ENCODE peak calls at places on chromosomes 6 and 20, in six cellular contexts. One of them, this sample, is unnamed.
A peak's percentile ranks its signal among the peaks of the same experiment; 100 is the strongest.

GRCh38 chr6:2216794-2217383 is 28.5 kb downstream of the GMDS start:
- DNase-seq in body of pancreas: no peak
- DNase-seq in AG09309: no peak
- DNase-seq in CD8-positive, alpha-beta T cell: no peak
- DNase-seq in CD4-positive, alpha-beta memory T cell: no peak
- DNase-seq in fibroblast of lung: no peak
- DNase-seq in this sample: no peak

GRCh38 chr6:41642090-41642959 is 4.1 kb downstream of the MDFI start:
- DNase-seq in CD4-positive, alpha-beta memory T cell: no peak
- DNase-seq in CD8-positive, alpha-beta T cell: no peak
- DNase-seq in body of pancreas: no peak
- DNase-seq in fibroblast of lung: no peak
- DNase-seq in AG09309: no peak
- DNase-seq in this sample: no peak

GRCh38 chr20:48324744-48325143 is 503.1 kb downstream of the PREX1 start:
- DNase-seq in fibroblast of lung: no peak
- DNase-seq in CD4-positive, alpha-beta memory T cell: no peak
- DNase-seq in CD8-positive, alpha-beta T cell: no peak
- DNase-seq in AG09309: no peak
- DNase-seq in body of pancreas: no peak
- DNase-seq in this sample: no peak

GRCh38 chr6:3291987-3292386 is 33.2 kb downstream of the PSMG4 start:
- DNase-seq in CD4-positive, alpha-beta memory T cell: no peak
- DNase-seq in body of pancreas: no peak
- DNase-seq in fibroblast of lung: no peak
- DNase-seq in CD8-positive, alpha-beta T cell: no peak
- DNase-seq in AG09309: no peak
- DNase-seq in this sample: no peak

GRCh38 chr20:62977613-62978558 is 25.4 kb downstream of the SLC17A9 start:
- DNase-seq in body of pancreas: peak; percentile 31
- DNase-seq in AG09309: no peak
- DNase-seq in CD8-positive, alpha-beta T cell: peak; percentile 88
- DNase-seq in fibroblast of lung: no peak
- DNase-seq in CD4-positive, alpha-beta memory T cell: peak; percentile 79
- DNase-seq in this sample: no peak

GRCh38 chr6:29702519-29703103 is 20.6 kb upstream of the HLA-F start:
- DNase-seq in fibroblast of lung: no peak
- DNase-seq in CD4-positive, alpha-beta memory T cell: no peak
- DNase-seq in AG09309: no peak
- DNase-seq in CD8-positive, alpha-beta T cell: peak; percentile 89
- DNase-seq in body of pancreas: peak; percentile 27
- DNase-seq in this sample: no peak

GRCh38 chr20:57023007-57023406 is 243.4 kb downstream of the BMP7 start:
- DNase-seq in body of pancreas: no peak
- DNase-seq in CD8-positive, alpha-beta T cell: no peak
- DNase-seq in AG09309: no peak
- DNase-seq in CD4-positive, alpha-beta memory T cell: no peak
- DNase-seq in fibroblast of lung: no peak
- DNase-seq in this sample: no peak

GRCh38 chr6:33613794-33614166 is 7.3 kb upstream of the ITPR3 start:
- DNase-seq in CD8-positive, alpha-beta T cell: no peak
- DNase-seq in AG09309: peak; percentile 64
- DNase-seq in body of pancreas: peak; percentile 19
- DNase-seq in CD4-positive, alpha-beta memory T cell: no peak
- DNase-seq in fibroblast of lung: peak; percentile 88
- DNase-seq in this sample: no peak

GRCh38 chr6:29964904-29965872 is 22.9 kb downstream of the HLA-A start:
- DNase-seq in body of pancreas: peak; percentile 95
- DNase-seq in AG09309: peak; percentile 59
- DNase-seq in CD8-positive, alpha-beta T cell: peak; percentile 77
- DNase-seq in fibroblast of lung: peak; percentile 87
- DNase-seq in CD4-positive, alpha-beta memory T cell: peak; percentile 79
- DNase-seq in this sample: peak; percentile 65

GRCh38 chr6:6634735-6635075 is 46.2 kb downstream of the LY86 start:
- DNase-seq in fibroblast of lung: no peak
- DNase-seq in CD8-positive, alpha-beta T cell: no peak
- DNase-seq in body of pancreas: no peak
- DNase-seq in CD4-positive, alpha-beta memory T cell: no peak
- DNase-seq in AG09309: no peak
- DNase-seq in this sample: no peak

GRCh38 chr6:79463721-79464120 is 73.5 kb downstream of the LCA5 start:
- DNase-seq in fibroblast of lung: peak; percentile 18
- DNase-seq in CD8-positive, alpha-beta T cell: no peak
- DNase-seq in CD4-positive, alpha-beta memory T cell: no peak
- DNase-seq in AG09309: no peak
- DNase-seq in body of pancreas: no peak
- DNase-seq in this sample: no peak

GRCh38 chr6:147950623-147950987 is 392.0 kb upstream of the SASH1 start:
- DNase-seq in CD8-positive, alpha-beta T cell: no peak
- DNase-seq in CD4-positive, alpha-beta memory T cell: no peak
- DNase-seq in fibroblast of lung: peak; percentile 52
- DNase-seq in AG09309: no peak
- DNase-seq in body of pancreas: no peak
- DNase-seq in this sample: peak; percentile 61

GRCh38 chr6:36028088-36028886 is 679 bp downstream of the MAPK14 start:
- DNase-seq in fibroblast of lung: peak; percentile 23
- DNase-seq in body of pancreas: peak; percentile 65
- DNase-seq in AG09309: no peak
- DNase-seq in CD8-positive, alpha-beta T cell: peak; percentile 43
- DNase-seq in CD4-positive, alpha-beta memory T cell: no peak
- DNase-seq in this sample: no peak

GRCh38 chr6:2980465-2980855 is 9.1 kb upstream of the SERPINB6 start:
- DNase-seq in CD4-positive, alpha-beta memory T cell: no peak
- DNase-seq in CD8-positive, alpha-beta T cell: no peak
- DNase-seq in AG09309: no peak
- DNase-seq in fibroblast of lung: no peak
- DNase-seq in body of pancreas: no peak
- DNase-seq in this sample: no peak

GRCh38 chr6:38233161-38233791 is 406.5 kb downstream of the BTBD9 start:
- DNase-seq in fibroblast of lung: peak; percentile 76
- DNase-seq in body of pancreas: no peak
- DNase-seq in CD8-positive, alpha-beta T cell: no peak
- DNase-seq in CD4-positive, alpha-beta memory T cell: no peak
- DNase-seq in AG09309: no peak
- DNase-seq in this sample: no peak

GRCh38 chr6:98486052-98486451 is 348.3 kb upstream of the POU3F2 start:
- DNase-seq in AG09309: no peak
- DNase-seq in CD4-positive, alpha-beta memory T cell: no peak
- DNase-seq in CD8-positive, alpha-beta T cell: no peak
- DNase-seq in body of pancreas: no peak
- DNase-seq in fibroblast of lung: no peak
- DNase-seq in this sample: no peak

GRCh38 chr6:19731286-19731685 is 105.9 kb upstream of the ID4 start:
- DNase-seq in body of pancreas: no peak
- DNase-seq in fibroblast of lung: peak; percentile 97
- DNase-seq in CD4-positive, alpha-beta memory T cell: no peak
- DNase-seq in AG09309: peak; percentile 91
- DNase-seq in CD8-positive, alpha-beta T cell: no peak
- DNase-seq in this sample: peak; percentile 90

GRCh38 chr6:150078788-150079187 is 9.9 kb upstream of the ULBP3 start:
- DNase-seq in CD4-positive, alpha-beta memory T cell: no peak
- DNase-seq in body of pancreas: no peak
- DNase-seq in CD8-positive, alpha-beta T cell: no peak
- DNase-seq in AG09309: no peak
- DNase-seq in fibroblast of lung: peak; percentile 60
- DNase-seq in this sample: no peak

GRCh38 chr6:110543106-110543505 is 66.7 kb upstream of the SLC22A16 start:
- DNase-seq in fibroblast of lung: no peak
- DNase-seq in CD4-positive, alpha-beta memory T cell: no peak
- DNase-seq in AG09309: no peak
- DNase-seq in body of pancreas: peak; percentile 26
- DNase-seq in CD8-positive, alpha-beta T cell: no peak
- DNase-seq in this sample: no peak

GRCh38 chr6:130872250-130873095 is 45.3 kb downstream of the SMLR1 start:
- DNase-seq in fibroblast of lung: peak; percentile 25
- DNase-seq in AG09309: no peak
- DNase-seq in CD8-positive, alpha-beta T cell: peak; percentile 76
- DNase-seq in CD4-positive, alpha-beta memory T cell: peak; percentile 54
- DNase-seq in body of pancreas: peak; percentile 79
- DNase-seq in this sample: no peak

GRCh38 chr20:64149141-64149540 is 15.1 kb upstream of the MYT1 start:
- DNase-seq in CD4-positive, alpha-beta memory T cell: no peak
- DNase-seq in AG09309: no peak
- DNase-seq in CD8-positive, alpha-beta T cell: no peak
- DNase-seq in fibroblast of lung: no peak
- DNase-seq in body of pancreas: no peak
- DNase-seq in this sample: no peak

GRCh38 chr6:50602191-50602810 is 111.0 kb upstream of the TFAP2D start:
- DNase-seq in fibroblast of lung: peak; percentile 2
- DNase-seq in body of pancreas: no peak
- DNase-seq in CD8-positive, alpha-beta T cell: no peak
- DNase-seq in CD4-positive, alpha-beta memory T cell: no peak
- DNase-seq in AG09309: no peak
- DNase-seq in this sample: peak; percentile 0

GRCh38 chr6:109925060-109925459 is 53.1 kb upstream of the GPR6 start:
- DNase-seq in body of pancreas: no peak
- DNase-seq in fibroblast of lung: peak; percentile 1
- DNase-seq in AG09309: no peak
- DNase-seq in CD4-positive, alpha-beta memory T cell: no peak
- DNase-seq in CD8-positive, alpha-beta T cell: no peak
- DNase-seq in this sample: no peak

GRCh38 chr6:52534966-52535390 is 41.9 kb downstream of the TRAM2 start:
- DNase-seq in body of pancreas: no peak
- DNase-seq in CD8-positive, alpha-beta T cell: no peak
- DNase-seq in AG09309: no peak
- DNase-seq in CD4-positive, alpha-beta memory T cell: no peak
- DNase-seq in fibroblast of lung: no peak
- DNase-seq in this sample: no peak

GRCh38 chr6:44086931-44087574 is 40.2 kb downstream of the MRPL14 start:
- DNase-seq in AG09309: no peak
- DNase-seq in body of pancreas: peak; percentile 85
- DNase-seq in CD4-positive, alpha-beta memory T cell: no peak
- DNase-seq in fibroblast of lung: no peak
- DNase-seq in CD8-positive, alpha-beta T cell: no peak
- DNase-seq in this sample: no peak

GRCh38 chr20:47127986-47128385 is 228.5 kb downstream of the ZMYND8 start:
- DNase-seq in CD8-positive, alpha-beta T cell: no peak
- DNase-seq in body of pancreas: no peak
- DNase-seq in CD4-positive, alpha-beta memory T cell: no peak
- DNase-seq in fibroblast of lung: no peak
- DNase-seq in AG09309: no peak
- DNase-seq in this sample: no peak

GRCh38 chr20:17619351-17620093 is 49.6 kb downstream of the DSTN start:
- DNase-seq in fibroblast of lung: no peak
- DNase-seq in body of pancreas: peak; percentile 26
- DNase-seq in CD4-positive, alpha-beta memory T cell: no peak
- DNase-seq in CD8-positive, alpha-beta T cell: no peak
- DNase-seq in AG09309: no peak
- DNase-seq in this sample: no peak

DNA sequence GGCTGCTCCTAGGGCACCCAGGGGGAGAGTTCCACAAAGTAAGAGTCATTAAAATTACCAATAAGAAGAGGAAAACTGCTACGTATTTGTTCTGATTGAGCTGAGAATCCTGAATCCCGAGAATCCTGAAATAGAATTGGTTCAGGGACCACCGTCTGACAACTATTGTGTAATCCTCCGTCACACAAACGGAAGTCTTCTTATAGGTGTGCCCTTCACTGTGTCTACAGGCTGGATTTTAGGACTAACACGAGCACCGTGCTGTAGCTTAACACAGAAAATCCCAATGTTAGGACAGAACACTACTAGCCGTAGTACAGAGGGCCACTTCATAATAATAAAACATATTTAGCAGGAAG is 50.6 kb upstream of the RNF182 start:
- DNase-seq in fibroblast of lung: no peak
- DNase-seq in AG09309: no peak
- DNase-seq in body of pancreas: no peak
- DNase-seq in CD4-positive, alpha-beta memory T cell: no peak
- DNase-seq in CD8-positive, alpha-beta T cell: no peak
- DNase-seq in this sample: no peak
- H3K4me3 ChIP-seq in fibroblast of lung: peak overlapping the region; percentile 46
- H3K4me3 ChIP-seq in AG09309: no peak overlapping the region
- H3K4me3 ChIP-seq in body of pancreas: no peak overlapping the region
- H3K4me3 ChIP-seq in CD4-positive, alpha-beta memory T cell: peak overlapping the region; percentile 60
- H3K4me3 ChIP-seq in CD8-positive, alpha-beta T cell: peak overlapping the region; percentile 40
- H3K4me3 ChIP-seq in this sample: peak overlapping the region; percentile 39

GRCh38 chr20:51375561-51375960 is 167.0 kb downstream of the NFATC2 start:
- DNase-seq in body of pancreas: no peak
- DNase-seq in CD4-positive, alpha-beta memory T cell: no peak
- DNase-seq in AG09309: no peak
- DNase-seq in CD8-positive, alpha-beta T cell: no peak
- DNase-seq in fibroblast of lung: no peak
- DNase-seq in this sample: no peak
- H3K4me3 ChIP-seq in body of pancreas: no peak overlapping the region
- H3K4me3 ChIP-seq in CD4-positive, alpha-beta memory T cell: no peak overlapping the region
- H3K4me3 ChIP-seq in AG09309: no peak overlapping the region
- H3K4me3 ChIP-seq in CD8-positive, alpha-beta T cell: no peak overlapping the region
- H3K4me3 ChIP-seq in fibroblast of lung: no peak overlapping the region
- H3K4me3 ChIP-seq in this sample: no peak overlapping the region

GRCh38 chr6:139016337-139017213 is 12.0 kb upstream of the ABRACL start:
- DNase-seq in body of pancreas: no peak
- DNase-seq in CD4-positive, alpha-beta memory T cell: no peak
- DNase-seq in fibroblast of lung: no peak
- DNase-seq in AG09309: no peak
- DNase-seq in CD8-positive, alpha-beta T cell: no peak
- DNase-seq in this sample: no peak

GRCh38 chr6:139020689-139021088 is 7.9 kb upstream of the ABRACL start:
- DNase-seq in AG09309: no peak
- DNase-seq in fibroblast of lung: no peak
- DNase-seq in CD8-positive, alpha-beta T cell: no peak
- DNase-seq in CD4-positive, alpha-beta memory T cell: no peak
- DNase-seq in body of pancreas: no peak
- DNase-seq in this sample: no peak

GRCh38 chr6:139019722-139020121 is 8.8 kb upstream of the ABRACL start:
- DNase-seq in fibroblast of lung: no peak
- DNase-seq in CD8-positive, alpha-beta T cell: no peak
- DNase-seq in CD4-positive, alpha-beta memory T cell: no peak
- DNase-seq in AG09309: no peak
- DNase-seq in body of pancreas: no peak
- DNase-seq in this sample: no peak

GRCh38 chr6:139014945-139015344 is 13.6 kb upstream of the ABRACL start:
- DNase-seq in CD4-positive, alpha-beta memory T cell: no peak
- DNase-seq in CD8-positive, alpha-beta T cell: no peak
- DNase-seq in AG09309: no peak
- DNase-seq in body of pancreas: peak; percentile 84
- DNase-seq in fibroblast of lung: no peak
- DNase-seq in this sample: no peak

GRCh38 chr6:139017227-139017626 is 11.3 kb upstream of the ABRACL start:
- DNase-seq in body of pancreas: peak; percentile 38
- DNase-seq in CD8-positive, alpha-beta T cell: no peak
- DNase-seq in CD4-positive, alpha-beta memory T cell: no peak
- DNase-seq in AG09309: no peak
- DNase-seq in fibroblast of lung: peak; percentile 45
- DNase-seq in this sample: no peak
- H3K4me3 ChIP-seq in body of pancreas: no peak overlapping the region
- H3K4me3 ChIP-seq in CD8-positive, alpha-beta T cell: no peak overlapping the region
- H3K4me3 ChIP-seq in CD4-positive, alpha-beta memory T cell: no peak overlapping the region
- H3K4me3 ChIP-seq in AG09309: no peak overlapping the region
- H3K4me3 ChIP-seq in fibroblast of lung: no peak overlapping the region
- H3K4me3 ChIP-seq in this sample: no peak overlapping the region

GRCh38 chr6:96001891-96002575 is 13.7 kb upstream of the FUT9 start:
- DNase-seq in fibroblast of lung: no peak
- DNase-seq in CD4-positive, alpha-beta memory T cell: no peak
- DNase-seq in CD8-positive, alpha-beta T cell: no peak
- DNase-seq in body of pancreas: no peak
- DNase-seq in AG09309: no peak
- DNase-seq in this sample: no peak

GRCh38 chr6:96002912-96003311 is 12.9 kb upstream of the FUT9 start:
- DNase-seq in fibroblast of lung: no peak
- DNase-seq in CD4-positive, alpha-beta memory T cell: no peak
- DNase-seq in AG09309: no peak
- DNase-seq in body of pancreas: no peak
- DNase-seq in CD8-positive, alpha-beta T cell: no peak
- DNase-seq in this sample: no peak

GRCh38 chr6:96007663-96008062 is 8.1 kb upstream of the FUT9 start:
- DNase-seq in body of pancreas: peak; percentile 15
- DNase-seq in CD4-positive, alpha-beta memory T cell: no peak
- DNase-seq in fibroblast of lung: no peak
- DNase-seq in CD8-positive, alpha-beta T cell: no peak
- DNase-seq in AG09309: no peak
- DNase-seq in this sample: no peak

GRCh38 chr6:96002576-96002910 is 13.2 kb upstream of the FUT9 start:
- DNase-seq in CD8-positive, alpha-beta T cell: no peak
- DNase-seq in CD4-positive, alpha-beta memory T cell: no peak
- DNase-seq in AG09309: no peak
- DNase-seq in fibroblast of lung: no peak
- DNase-seq in body of pancreas: no peak
- DNase-seq in this sample: no peak
- H3K4me3 ChIP-seq in CD8-positive, alpha-beta T cell: no peak overlapping the region
- H3K4me3 ChIP-seq in CD4-positive, alpha-beta memory T cell: no peak overlapping the region
- H3K4me3 ChIP-seq in AG09309: no peak overlapping the region
- H3K4me3 ChIP-seq in fibroblast of lung: no peak overlapping the region
- H3K4me3 ChIP-seq in body of pancreas: no peak overlapping the region
- H3K4me3 ChIP-seq in this sample: no peak overlapping the region